ENCODE peak calls at places on chromosomes 13 and 19, in six cellular contexts. One of them, this sample, is unnamed.

GRCh38 chr13:43326100-43326499 is 302.7 kb downstream of the DNAJC15 start:
- DNase-seq in nucleus accumbens: no peak
- DNase-seq in mesendoderm: no peak
- DNase-seq in right cardiac atrium: no peak
- DNase-seq in heart left ventricle: no peak
- DNase-seq in stimulated activated CD4-positive, alpha-beta T cell treated with anti-CD3 and anti-CD28 coated beads, TNF-alpha, amount 100 ng/mL, for 24 hours: no peak
- DNase-seq in this sample: no peak

GRCh38 chr19:45952691-45953505 is 20.8 kb downstream of the NOVA2 start:
- DNase-seq in heart left ventricle: peak
- DNase-seq in stimulated activated CD4-positive, alpha-beta T cell treated with anti-CD3 and anti-CD28 coated beads, TNF-alpha, amount 100 ng/mL, for 24 hours: peak
- DNase-seq in right cardiac atrium: peak
- DNase-seq in nucleus accumbens: no peak
- DNase-seq in mesendoderm: peak
- DNase-seq in this sample: no peak

GRCh38 chr19:35346193-35347052 is 1.3 kb upstream of the FFAR1 start:
- DNase-seq in nucleus accumbens: no peak
- DNase-seq in stimulated activated CD4-positive, alpha-beta T cell treated with anti-CD3 and anti-CD28 coated beads, TNF-alpha, amount 100 ng/mL, for 24 hours: peak
- DNase-seq in heart left ventricle: no peak
- DNase-seq in right cardiac atrium: no peak
- DNase-seq in mesendoderm: no peak
- DNase-seq in this sample: no peak

GRCh38 chr13:33583398-33583797 is 234.6 kb upstream of the RFC3 start:
- DNase-seq in right cardiac atrium: no peak
- DNase-seq in stimulated activated CD4-positive, alpha-beta T cell treated with anti-CD3 and anti-CD28 coated beads, TNF-alpha, amount 100 ng/mL, for 24 hours: no peak
- DNase-seq in nucleus accumbens: no peak
- DNase-seq in mesendoderm: no peak
- DNase-seq in heart left ventricle: no peak
- DNase-seq in this sample: no peak

GRCh38 chr19:48342841-48343540 is 17.6 kb downstream of the EMP3 start:
- DNase-seq in heart left ventricle: no peak
- DNase-seq in nucleus accumbens: no peak
- DNase-seq in right cardiac atrium: no peak
- DNase-seq in mesendoderm: no peak
- DNase-seq in stimulated activated CD4-positive, alpha-beta T cell treated with anti-CD3 and anti-CD28 coated beads, TNF-alpha, amount 100 ng/mL, for 24 hours: no peak
- DNase-seq in this sample: no peak

GRCh38 chr13:113856716-113857065 is 7.2 kb downstream of the GAS6 start:
- DNase-seq in nucleus accumbens: no peak
- DNase-seq in mesendoderm: no peak
- DNase-seq in right cardiac atrium: peak
- DNase-seq in heart left ventricle: no peak
- DNase-seq in stimulated activated CD4-positive, alpha-beta T cell treated with anti-CD3 and anti-CD28 coated beads, TNF-alpha, amount 100 ng/mL, for 24 hours: no peak
- DNase-seq in this sample: no peak

GRCh38 chr13:19632915-19633339 is 532 bp upstream of the MPHOSPH8 start:
- DNase-seq in mesendoderm: no peak
- DNase-seq in nucleus accumbens: no peak
- DNase-seq in stimulated activated CD4-positive, alpha-beta T cell treated with anti-CD3 and anti-CD28 coated beads, TNF-alpha, amount 100 ng/mL, for 24 hours: no peak
- DNase-seq in heart left ventricle: no peak
- DNase-seq in right cardiac atrium: no peak
- DNase-seq in this sample: no peak

GRCh38 chr13:97434417-97435296 is 688 bp downstream of the RAP2A start:
- DNase-seq in right cardiac atrium: peak
- DNase-seq in stimulated activated CD4-positive, alpha-beta T cell treated with anti-CD3 and anti-CD28 coated beads, TNF-alpha, amount 100 ng/mL, for 24 hours: peak
- DNase-seq in nucleus accumbens: no peak
- DNase-seq in mesendoderm: peak
- DNase-seq in heart left ventricle: peak
- DNase-seq in this sample: peak

GRCh38 chr19:29768166-29768565 is 43.6 kb upstream of the CCNE1 start:
- DNase-seq in stimulated activated CD4-positive, alpha-beta T cell treated with anti-CD3 and anti-CD28 coated beads, TNF-alpha, amount 100 ng/mL, for 24 hours: no peak
- DNase-seq in heart left ventricle: no peak
- DNase-seq in right cardiac atrium: no peak
- DNase-seq in mesendoderm: no peak
- DNase-seq in nucleus accumbens: no peak
- DNase-seq in this sample: no peak

GRCh38 chr13:97502192-97502591 is 68.2 kb downstream of the RAP2A start:
- DNase-seq in mesendoderm: no peak
- DNase-seq in right cardiac atrium: peak
- DNase-seq in stimulated activated CD4-positive, alpha-beta T cell treated with anti-CD3 and anti-CD28 coated beads, TNF-alpha, amount 100 ng/mL, for 24 hours: no peak
- DNase-seq in nucleus accumbens: no peak
- DNase-seq in heart left ventricle: peak
- DNase-seq in this sample: no peak

GRCh38 chr19:38990949-38991697 is 15.6 kb upstream of the FBXO17 start:
- DNase-seq in heart left ventricle: no peak
- DNase-seq in mesendoderm: no peak
- DNase-seq in stimulated activated CD4-positive, alpha-beta T cell treated with anti-CD3 and anti-CD28 coated beads, TNF-alpha, amount 100 ng/mL, for 24 hours: no peak
- DNase-seq in nucleus accumbens: no peak
- DNase-seq in right cardiac atrium: peak
- DNase-seq in this sample: no peak

GRCh38 chr19:10812902-10813404 is 23.1 kb downstream of the TMED1 start:
- DNase-seq in right cardiac atrium: no peak
- DNase-seq in mesendoderm: peak
- DNase-seq in stimulated activated CD4-positive, alpha-beta T cell treated with anti-CD3 and anti-CD28 coated beads, TNF-alpha, amount 100 ng/mL, for 24 hours: peak
- DNase-seq in heart left ventricle: no peak
- DNase-seq in nucleus accumbens: no peak
- DNase-seq in this sample: no peak